ENCODE peak calls at places on chromosomes 16 and 17, in five cellular contexts. F is activated T-cell treated with anti-CD3 and anti-CD28 coated beads for 1 hour, J is mucosa of descending colon, U is AG04450, I is dorsolateral prefrontal cortex. L is an unnamed sample.

GRCh38 chr17:32929288-32929574 is 1.3 kb downstream of the TMEM98 start:
- DNase-seq in I (no peak), J (no peak), F (no peak), U (no peak), L (no peak)

GRCh38 chr16:67246081-67246944 is 968 bp downstream of the FHOD1 start:
- DNase-seq in I (no peak), F (peak), U (peak), J (peak), L (peak)

GRCh38 chr16:53372942-53373871 is 61.1 kb upstream of the RBL2 start:
- DNase-seq in J (peak), I (no peak), U (no peak), F (peak), L (no peak)

GRCh38 chr17:80545499-80545826 is 825 bp downstream of the RPTOR start:
- DNase-seq in F (no peak), J (no peak), I (no peak), U (no peak), L (no peak)

GRCh38 chr17:48384164-48384563 is 45.9 kb downstream of the SKAP1 start:
- DNase-seq in U (no peak), F (no peak), I (no peak), J (no peak), L (no peak)

GRCh38 chr17:5825717-5826330 is 241.5 kb upstream of the NLRP1 start:
- DNase-seq in U (peak), F (no peak), I (no peak), J (no peak), L (no peak)

GRCh38 chr16:49696414-49697101 is 159.4 kb downstream of the ZNF423 start:
- DNase-seq in J (no peak), F (no peak), I (no peak), U (no peak), L (no peak)

GRCh38 chr16:28212532-28212873 is 738 bp upstream of the XPO6 start:
- DNase-seq in J (no peak), F (no peak), I (no peak), U (no peak), L (no peak)

GRCh38 chr17:74309902-74310301 is 16.1 kb upstream of the KIF19 start:
- DNase-seq in J (no peak), I (no peak), U (no peak), F (no peak), L (no peak)

GRCh38 chr16:7303014-7303676 is 29.5 kb upstream of the RBFOX1 start:
- DNase-seq in J (no peak), I (peak), U (no peak), F (no peak), L (no peak)

GRCh38 chr17:75830168-75831031 is 13.8 kb downstream of the UNC13D start:
- DNase-seq in F (peak), U (no peak), I (no peak), J (peak), L (no peak)

GRCh38 chr17:71430281-71430680 is 690.5 kb upstream of the SOX9 start:
- DNase-seq in F (no peak), U (no peak), I (no peak), J (no peak), L (no peak)

GRCh38 chr17:69912819-69913218 is 162.2 kb upstream of the KCNJ16 start:
- DNase-seq in J (no peak), I (no peak), F (no peak), U (no peak), L (no peak)

GRCh38 chr17:21272881-21273839 is 11.4 kb upstream of the MAP2K3 start:
- DNase-seq in U (no peak), F (no peak), J (peak), I (no peak), L (no peak)

GRCh38 chr17:27568811-27569210 is 62.2 kb upstream of the LGALS9 start:
- DNase-seq in I (no peak), F (no peak), J (no peak), U (no peak), L (no peak)

GRCh38 chr17:6894206-6894528 is 62.6 kb upstream of the TEKT1 start:
- DNase-seq in F (no peak), U (no peak), I (peak), J (no peak), L (no peak)

GRCh38 chr17:81173761-81174160 is 7.7 kb upstream of the AATK start:
- DNase-seq in I (no peak), U (no peak), F (no peak), J (no peak), L (no peak)

GRCh38 chr16:27374794-27375499 is 27.0 kb upstream of the IL21R start:
- DNase-seq in U (peak), I (no peak), J (peak), F (peak), L (peak)